ENCODE peak calls at places on chromosomes 4 and X, in six cellular contexts. H, Z, Q, B, P and T are unnamed samples.

GRCh38 chrX:65596270-65596669 is 61.7 kb upstream of the LAS1L start:
- DNase-seq in H (peak), Z (peak), P (no peak), B (peak), Q (peak), T (peak)

GRCh38 chr4:139227729-139228404 is 50.8 kb upstream of the ELF2 start:
- DNase-seq in Q (peak), P (no peak), B (no peak), H (no peak), Z (no peak), T (peak)

GRCh38 chrX:115968436-115969252 is 201.9 kb upstream of the AGTR2 start:
- DNase-seq in P (no peak), Z (no peak), B (peak), Q (peak), H (no peak), T (no peak)

GRCh38 chr4:39469429-39470077 is 10.7 kb downstream of the LIAS start:
- DNase-seq in Q (peak), B (peak), H (peak), Z (peak), P (no peak), T (peak)

GRCh38 chr4:42915484-42915883 is 23.0 kb downstream of the GRXCR1 start:
- DNase-seq in B (no peak), H (no peak), Z (no peak), Q (peak), P (no peak), T (no peak)

GRCh38 chr4:156193800-156194199 is 240.1 kb upstream of the CTSO start:
- DNase-seq in H (no peak), Z (no peak), B (peak), P (no peak), Q (peak), T (no peak)

GRCh38 chrX:47749185-47749967 is 87.3 kb upstream of the ZNF81 start:
- DNase-seq in B (peak), P (no peak), Q (peak), H (no peak), Z (no peak), T (no peak)

GRCh38 chrX:130260316-130260715 is 8.4 kb downstream of the ZNF280C start:
- DNase-seq in H (no peak), Z (no peak), B (peak), Q (no peak), P (no peak), T (no peak)

GRCh38 chr4:94262163-94263016 is 54.7 kb downstream of the SMARCAD1 start:
- DNase-seq in P (no peak), Z (no peak), B (peak), H (no peak), Q (no peak), T (no peak)

GRCh38 chr4:147581601-147582350 is 35.4 kb upstream of the TMEM184C start:
- DNase-seq in H (peak), Z (no peak), B (peak), P (no peak), Q (peak), T (no peak)

GRCh38 chrX:151987108-151987507 is 12.6 kb upstream of the GABRE start:
- DNase-seq in Z (no peak), H (no peak), Q (no peak), B (no peak), P (no peak), T (no peak)

GRCh38 chrX:41339148-41339547 is 5.2 kb downstream of the DDX3X start:
- DNase-seq in Z (no peak), P (no peak), B (no peak), Q (no peak), H (no peak), T (no peak)

GRCh38 chr4:125796138-125796537 is 481.4 kb downstream of the FAT4 start:
- DNase-seq in B (no peak), H (no peak), Q (no peak), P (no peak), Z (no peak), T (no peak)

GRCh38 chr4:18297684-18298083 is 276.1 kb upstream of the LCORL start:
- DNase-seq in Z (no peak), Q (no peak), H (no peak), B (no peak), P (no peak), T (no peak)

GRCh38 chr4:4995103-4995761 is 24.0 kb downstream of the CYTL1 start:
- DNase-seq in H (peak), P (peak), Z (peak), Q (peak), B (peak), T (peak)

GRCh38 chrX:119488749-119489148 is 20.5 kb downstream of the SLC25A5 start:
- DNase-seq in Z (peak), P (no peak), H (peak), B (peak), Q (peak), T (peak)

GRCh38 chr4:128660361-128660964 is 149.0 kb upstream of the JADE1 start:
- DNase-seq in Z (no peak), P (no peak), Q (peak), B (peak), H (no peak), T (no peak)

GRCh38 chr4:6848717-6849305 is 60.8 kb upstream of the TBC1D14 start:
- DNase-seq in B (no peak), Z (no peak), P (no peak), H (no peak), Q (no peak), T (no peak)

GRCh38 chrX:142483965-142484364 is 278.9 kb upstream of the MAGEC2 start:
- DNase-seq in H (no peak), Z (no peak), P (no peak), B (no peak), Q (no peak), T (no peak)

GRCh38 chrX:1334854-1335253 is 1.7 kb upstream of the IL3RA start:
- DNase-seq in Z (no peak), Q (no peak), P (no peak), H (no peak), B (no peak), T (no peak)

GRCh38 chrX:133045986-133046385 is 50.9 kb downstream of the USP26 start:
- DNase-seq in H (no peak), B (peak), Q (no peak), P (no peak), Z (no peak), T (no peak)

GRCh38 chrX:17375631-17376380 is 806 bp downstream of the NHS start:
- DNase-seq in Z (no peak), P (peak), H (peak), Q (peak), B (peak), T (no peak)

GRCh38 chrX:69321789-69322188 is 156.5 kb upstream of the PJA1 start:
- DNase-seq in B (no peak), H (no peak), Q (no peak), Z (no peak), P (peak), T (no peak)

GRCh38 chr4:87410669-87411068 is 11.7 kb upstream of the NUDT9 start:
- DNase-seq in P (no peak), B (peak), H (peak), Q (no peak), Z (no peak), T (no peak)

GRCh38 chr4:30720656-30721352 is 635 bp downstream of the PCDH7 start:
- DNase-seq in P (peak), H (no peak), Z (no peak), B (peak), Q (peak), T (peak)

GRCh38 chr4:7103031-7103598 is 35.3 kb upstream of the GRPEL1 start:
- DNase-seq in P (peak), B (peak), H (peak), Z (no peak), Q (peak), T (peak)

GRCh38 chr4:15031993-15032660 is 29.8 kb downstream of the CPEB2 start:
- DNase-seq in B (peak), P (no peak), Z (no peak), Q (peak), H (peak), T (no peak)

GRCh38 chr4:163556169-163556568 is 61.7 kb downstream of the TMA16 start:
- DNase-seq in Z (no peak), H (peak), P (no peak), B (no peak), Q (no peak), T (no peak)
- TF ChIP-seq CTCF in Z (peak), H (peak), P (peak), B (no peak), Q (no peak), T (no peak)

GRCh38 chrX:136339702-136340101 is 38.9 kb downstream of the ADGRG4 start:
- DNase-seq in Q (no peak), H (no peak), Z (no peak), P (no peak), B (no peak), T (no peak)

GRCh38 chrX:136336623-136337022 is 35.9 kb downstream of the ADGRG4 start:
- DNase-seq in B (no peak), Q (peak), H (no peak), Z (no peak), P (no peak), T (no peak)
- TF ChIP-seq CTCF in B (no peak), Q (peak), H (peak), Z (peak), P (peak), T (peak)

DNA sequence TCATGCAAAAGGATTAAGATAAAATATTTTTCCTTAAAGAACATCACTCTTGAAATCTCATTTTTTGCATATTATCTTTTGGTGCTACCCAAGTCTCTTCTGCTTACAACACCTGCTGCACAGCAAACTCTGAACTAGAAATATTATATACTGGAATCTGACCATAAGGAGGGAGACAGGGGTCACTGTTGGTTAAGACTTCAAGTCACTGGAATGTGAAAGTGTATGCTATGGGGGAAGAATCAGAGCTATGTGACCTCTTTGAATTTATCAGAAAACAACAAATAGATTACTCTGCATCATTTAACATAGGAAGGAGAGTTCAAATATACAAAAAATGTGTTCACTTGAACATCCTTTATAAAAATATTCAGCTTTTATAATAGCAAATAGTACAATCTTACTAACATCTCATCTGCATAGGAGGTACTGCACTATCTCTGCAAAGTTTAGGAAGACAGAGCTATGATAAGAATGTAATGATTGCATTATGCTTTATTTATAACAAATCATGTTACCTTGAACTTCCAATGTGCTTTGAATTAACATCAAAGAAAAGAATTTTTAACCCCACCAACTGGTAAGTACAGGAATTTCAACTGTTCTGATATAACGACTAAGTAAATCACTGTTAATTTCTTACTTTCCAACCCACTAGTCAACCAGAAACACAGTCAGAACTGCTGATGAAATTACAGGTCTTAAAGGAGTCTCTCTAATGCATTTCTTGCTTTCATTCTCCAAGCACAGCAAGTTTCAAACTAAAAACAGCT is 69.8 kb downstream of the ZNF827 start:
- DNase-seq in H (no peak), B (peak), Z (no peak), Q (peak), P (no peak), T (no peak)
- TF ChIP-seq CTCF in H (peak), B (no peak), Z (peak), Q (no peak), P (peak), T (no peak)

GRCh38 chr4:157804986-157805385 is 367.8 kb downstream of the GASK1B start:
- DNase-seq in H (no peak), Z (no peak), B (peak), Q (peak), P (no peak), T (no peak)
- TF ChIP-seq CTCF in H (no peak), Z (no peak), B (no peak), Q (peak), P (peak), T (no peak)